ENCODE peak calls at places on chromosomes 3 and 15, in four cellular contexts. One of them, this sample, is unnamed.

GRCh38 chr3:155984791-155985417 is 114.5 kb downstream of the GMPS start:
- DNase-seq in A549: no peak
- DNase-seq in GM12878: no peak
- DNase-seq in HepG2: no peak
- DNase-seq in this sample: no peak

GRCh38 chr3:57691411-57692133 is 1.3 kb downstream of the DENND6A start:
- DNase-seq in A549: no peak
- DNase-seq in GM12878: no peak
- DNase-seq in HepG2: no peak
- DNase-seq in this sample: no peak

GRCh38 chr3:99250272-99250671 is 348.8 kb upstream of the DCBLD2 start:
- DNase-seq in A549: no peak
- DNase-seq in GM12878: no peak
- DNase-seq in HepG2: no peak
- DNase-seq in this sample: no peak

GRCh38 chr15:85874236-85874635 is 79.5 kb upstream of the KLHL25 start:
- DNase-seq in A549: no peak
- DNase-seq in GM12878: no peak
- DNase-seq in HepG2: no peak
- DNase-seq in this sample: no peak

GRCh38 chr15:76983588-76984379 is 11.1 kb upstream of the PSTPIP1 start:
- DNase-seq in A549: no peak
- DNase-seq in GM12878: no peak
- DNase-seq in HepG2: no peak
- DNase-seq in this sample: no peak

GRCh38 chr3:41299036-41299435 is 99.7 kb downstream of the CTNNB1 start:
- DNase-seq in A549: no peak
- DNase-seq in GM12878: no peak
- DNase-seq in HepG2: no peak
- DNase-seq in this sample: no peak

GRCh38 chr3:182979719-182980191 is 583 bp downstream of the DCUN1D1 start:
- DNase-seq in A549: peak; percentile 9
- DNase-seq in GM12878: no peak
- DNase-seq in HepG2: peak; percentile 12
- DNase-seq in this sample: peak; percentile 24

GRCh38 chr3:119195911-119196310 is 22.5 kb downstream of the UPK1B start:
- DNase-seq in A549: peak; percentile 60
- DNase-seq in GM12878: no peak
- DNase-seq in HepG2: no peak
- DNase-seq in this sample: no peak

GRCh38 chr3:125126323-125126722 is 70.5 kb upstream of the HEG1 start:
- DNase-seq in A549: no peak
- DNase-seq in GM12878: no peak
- DNase-seq in HepG2: no peak
- DNase-seq in this sample: no peak

GRCh38 chr3:17927036-17927435 is 184.6 kb upstream of the TBC1D5 start:
- DNase-seq in A549: no peak
- DNase-seq in GM12878: no peak
- DNase-seq in HepG2: no peak
- DNase-seq in this sample: no peak

GRCh38 chr3:156356537-156357363 is 198.2 kb downstream of the SSR3 start:
- DNase-seq in A549: no peak
- DNase-seq in GM12878: no peak
- DNase-seq in HepG2: no peak
- DNase-seq in this sample: no peak

GRCh38 chr3:15255215-15255614 is 49.2 kb downstream of the CAPN7 start:
- DNase-seq in A549: no peak
- DNase-seq in GM12878: no peak
- DNase-seq in HepG2: no peak
- DNase-seq in this sample: no peak

GRCh38 chr15:58318517-58318916 is 113.3 kb upstream of the LIPC start:
- DNase-seq in A549: no peak
- DNase-seq in GM12878: no peak
- DNase-seq in HepG2: no peak
- DNase-seq in this sample: no peak

GRCh38 chr3:183564046-183564445 is 8.5 kb upstream of the KLHL6 start:
- DNase-seq in A549: no peak
- DNase-seq in GM12878: no peak
- DNase-seq in HepG2: no peak
- DNase-seq in this sample: no peak

GRCh38 chr15:59492389-59493377 is 54.7 kb downstream of the FAM81A start:
- DNase-seq in A549: peak; percentile 81
- DNase-seq in GM12878: peak; percentile 40
- DNase-seq in HepG2: peak; percentile 65
- DNase-seq in this sample: peak; percentile 69

GRCh38 chr3:183233986-183234385 is 19.1 kb upstream of the B3GNT5 start:
- DNase-seq in A549: no peak
- DNase-seq in GM12878: no peak
- DNase-seq in HepG2: no peak
- DNase-seq in this sample: no peak

GRCh38 chr15:91491131-91491950 is 362.2 kb upstream of the SLCO3A1 start:
- DNase-seq in A549: peak; percentile 50
- DNase-seq in GM12878: no peak
- DNase-seq in HepG2: no peak
- DNase-seq in this sample: no peak

GRCh38 chr3:150372320-150373118 is 35.6 kb upstream of the TSC22D2 start:
- DNase-seq in A549: peak; percentile 81
- DNase-seq in GM12878: no peak
- DNase-seq in HepG2: peak; percentile 79
- DNase-seq in this sample: peak; percentile 16

GRCh38 chr15:27249723-27250160 is 278.8 kb downstream of the GABRG3 start:
- DNase-seq in A549: no peak
- DNase-seq in GM12878: no peak
- DNase-seq in HepG2: no peak
- DNase-seq in this sample: no peak

GRCh38 chr3:125683067-125683844 is 88.0 kb upstream of the OSBPL11 start:
- DNase-seq in A549: no peak
- DNase-seq in GM12878: no peak
- DNase-seq in HepG2: no peak
- DNase-seq in this sample: no peak

GRCh38 chr3:171462224-171462623 is 2.0 kb upstream of the TNIK start:
- DNase-seq in A549: no peak
- DNase-seq in GM12878: no peak
- DNase-seq in HepG2: no peak
- DNase-seq in this sample: peak; percentile 57

GRCh38 chr15:88727439-88727838 is 75.8 kb upstream of the ACAN start:
- DNase-seq in A549: no peak
- DNase-seq in GM12878: no peak
- DNase-seq in HepG2: no peak
- DNase-seq in this sample: no peak

GRCh38 chr3:139672247-139672646 is 5.5 kb downstream of the NMNAT3 start:
- DNase-seq in A549: no peak
- DNase-seq in GM12878: no peak
- DNase-seq in HepG2: no peak
- DNase-seq in this sample: no peak

GRCh38 chr3:154018100-154018696 is 103.0 kb upstream of the ARHGEF26 start:
- DNase-seq in A549: peak; percentile 45
- DNase-seq in GM12878: peak; percentile 11
- DNase-seq in HepG2: peak; percentile 33
- DNase-seq in this sample: peak; percentile 37

GRCh38 chr3:169664034-169664820 is 715 bp upstream of the MECOM start:
- DNase-seq in A549: no peak
- DNase-seq in GM12878: no peak
- DNase-seq in HepG2: no peak
- DNase-seq in this sample: no peak

GRCh38 chr15:45790325-45790943 is 155.6 kb downstream of the SQOR start:
- DNase-seq in A549: peak; percentile 10
- DNase-seq in GM12878: no peak
- DNase-seq in HepG2: peak; percentile 14
- DNase-seq in this sample: peak; percentile 9

GRCh38 chr3:33128706-33129105 is 14.9 kb downstream of the CRTAP start:
- DNase-seq in A549: no peak
- DNase-seq in GM12878: no peak
- DNase-seq in HepG2: no peak
- DNase-seq in this sample: no peak

GRCh38 chr15:101246391-101246790 is 5.5 kb downstream of the CHSY1 start:
- DNase-seq in A549: no peak
- DNase-seq in GM12878: no peak
- DNase-seq in HepG2: no peak
- DNase-seq in this sample: no peak

GRCh38 chr3:128556949-128557348 is 63.9 kb upstream of the GATA2 start:
- DNase-seq in A549: no peak
- DNase-seq in GM12878: no peak
- DNase-seq in HepG2: no peak
- DNase-seq in this sample: no peak

GRCh38 chr3:25831578-25831977 is 41.7 kb downstream of the OXSM start:
- DNase-seq in A549: peak; percentile 42
- DNase-seq in GM12878: no peak
- DNase-seq in HepG2: no peak
- DNase-seq in this sample: no peak

GRCh38 chr15:92627014-92627413 is 28.6 kb downstream of the FAM174B start:
- DNase-seq in A549: no peak
- DNase-seq in GM12878: no peak
- DNase-seq in HepG2: no peak
- DNase-seq in this sample: no peak

GRCh38 chr3:107674371-107674770 is 151.6 kb downstream of the BBX start:
- DNase-seq in A549: no peak
- DNase-seq in GM12878: no peak
- DNase-seq in HepG2: no peak
- DNase-seq in this sample: no peak

GRCh38 chr3:189340680-189341460 is 169.1 kb downstream of the TPRG1 start:
- DNase-seq in A549: peak; percentile 44
- DNase-seq in GM12878: no peak
- DNase-seq in HepG2: peak; percentile 24
- DNase-seq in this sample: no peak

GRCh38 chr3:197615430-197615829 is 59.7 kb upstream of the BDH1 start:
- DNase-seq in A549: no peak
- DNase-seq in GM12878: no peak
- DNase-seq in HepG2: no peak
- DNase-seq in this sample: no peak

GRCh38 chr3:186775999-186776398 is 7.4 kb upstream of the EIF4A2 start:
- DNase-seq in A549: no peak
- DNase-seq in GM12878: no peak
- DNase-seq in HepG2: peak; percentile 29
- DNase-seq in this sample: no peak

GRCh38 chr3:186772886-186773417 is 10.4 kb upstream of the EIF4A2 start:
- DNase-seq in A549: no peak
- DNase-seq in GM12878: no peak
- DNase-seq in HepG2: no peak
- DNase-seq in this sample: no peak

GRCh38 chr3:186772281-186772885 is 11.0 kb upstream of the EIF4A2 start:
- DNase-seq in A549: no peak
- DNase-seq in GM12878: no peak
- DNase-seq in HepG2: no peak
- DNase-seq in this sample: no peak
- H3K4me1 ChIP-seq in A549: no peaks in the 10 kb centered on the region
- H3K4me1 ChIP-seq in GM12878: peaks cover 5% of the 10 kb centered on the region
- H3K4me1 ChIP-seq in HepG2: peaks cover 7% of the 10 kb centered on the region
- H3K4me1 ChIP-seq in this sample: peaks cover 13% of the 10 kb centered on the region

GRCh38 chr3:8757551-8758518 is 11.6 kb downstream of the OXTR start:
- DNase-seq in A549: no peak
- DNase-seq in GM12878: no peak
- DNase-seq in HepG2: no peak
- DNase-seq in this sample: no peak
- TF ChIP-seq CHD4 in A549: no peak
- TF ChIP-seq CHD4 in GM12878: no peak
- TF ChIP-seq CHD4 in HepG2: no peak
- TF ChIP-seq CHD4 in this sample: no peak

DNA sequence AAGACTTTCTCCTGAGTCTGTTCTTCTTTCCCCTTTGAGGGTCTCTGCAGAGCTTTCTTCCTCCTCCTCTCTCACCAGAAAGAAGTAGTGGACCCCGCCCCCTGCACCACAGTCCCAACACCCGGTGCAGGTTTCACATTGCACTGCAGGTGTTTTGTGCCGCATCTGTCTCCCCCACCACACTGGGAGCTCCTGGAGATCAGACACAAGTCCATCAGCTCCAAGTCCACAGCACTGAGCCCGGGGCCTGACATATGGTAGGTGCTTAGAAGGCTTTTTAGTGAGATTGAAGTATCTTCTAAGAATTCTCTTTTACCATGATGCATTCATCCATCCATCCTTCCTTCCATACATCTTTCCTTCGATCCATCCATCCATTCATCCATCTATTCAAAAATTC is 9.8 kb downstream of the STRA6 start:
- DNase-seq in A549: no peak
- DNase-seq in GM12878: no peak
- DNase-seq in HepG2: no peak
- DNase-seq in this sample: no peak
- H3K4me1 ChIP-seq in A549: peaks cover 60% of the 10 kb centered on the region
- H3K4me1 ChIP-seq in GM12878: peaks cover 20% of the 10 kb centered on the region
- H3K4me1 ChIP-seq in HepG2: peaks cover 8% of the 10 kb centered on the region
- H3K4me1 ChIP-seq in this sample: no peaks in the 10 kb centered on the region

DNA sequence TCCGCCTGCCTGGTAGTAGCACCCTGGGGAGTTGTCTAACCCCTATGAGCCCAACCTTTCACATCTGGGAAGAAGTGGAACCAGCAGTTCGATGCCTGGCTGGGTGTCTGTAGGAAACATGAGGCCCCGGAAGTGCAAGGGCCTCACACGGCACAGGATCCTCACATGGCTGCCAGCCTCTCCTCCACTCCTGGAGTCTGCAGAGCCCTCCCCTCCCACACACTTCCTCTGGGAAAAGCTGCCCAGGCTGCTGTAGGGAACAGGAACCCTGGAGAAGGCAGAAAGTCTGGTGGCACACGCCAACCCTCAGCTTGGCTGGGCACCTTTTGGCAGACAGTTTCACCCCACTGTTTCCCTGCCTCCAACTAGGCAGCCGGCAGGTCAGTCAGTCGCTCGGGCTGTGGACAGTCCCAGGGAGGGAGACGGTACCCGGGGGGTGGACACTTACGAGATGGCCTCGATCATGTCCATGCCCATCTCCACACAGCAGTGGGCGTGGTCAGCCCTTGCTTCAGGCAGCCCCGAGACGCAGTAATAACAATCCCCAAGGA is 118.4 kb downstream of the ADCY5 start:
- DNase-seq in A549: no peak
- DNase-seq in GM12878: no peak
- DNase-seq in HepG2: no peak
- DNase-seq in this sample: no peak
- TF ChIP-seq CHD4 in A549: no peak
- TF ChIP-seq CHD4 in GM12878: no peak
- TF ChIP-seq CHD4 in HepG2: no peak
- TF ChIP-seq CHD4 in this sample: no peak

GRCh38 chr3:105626739-105627138 is 242.1 kb downstream of the CBLB start:
- DNase-seq in A549: no peak
- DNase-seq in GM12878: no peak
- DNase-seq in HepG2: no peak
- DNase-seq in this sample: peak; percentile 40

GRCh38 chr3:105634719-105635118 is 234.1 kb downstream of the CBLB start:
- DNase-seq in A549: no peak
- DNase-seq in GM12878: no peak
- DNase-seq in HepG2: no peak
- DNase-seq in this sample: no peak

GRCh38 chr3:105629725-105630124 is 239.1 kb downstream of the CBLB start:
- DNase-seq in A549: no peak
- DNase-seq in GM12878: no peak
- DNase-seq in HepG2: no peak
- DNase-seq in this sample: no peak
- H3K4me1 ChIP-seq in A549: no peaks in the 10 kb centered on the region
- H3K4me1 ChIP-seq in GM12878: no peaks in the 10 kb centered on the region
- H3K4me1 ChIP-seq in HepG2: no peaks in the 10 kb centered on the region
- H3K4me1 ChIP-seq in this sample: no peaks in the 10 kb centered on the region